ENCODE peak calls at places on chromosomes 13 and 19, in four cellular contexts. K, P, Q and S are unnamed samples. For H3K4me1, the result is how much of the 10 kb centered on the place peaks cover.

GRCh38 chr19:4507804-4508203 is 10.5 kb downstream of the PLIN4 start:
- DNase-seq in P (no peak), K (no peak), Q (no peak), S (no peak)

GRCh38 chr19:16373539-16373938 is 48.9 kb downstream of the KLF2 start:
- DNase-seq in K (no peak), Q (no peak), P (no peak), S (no peak)

GRCh38 chr13:95317037-95317989 is 16.1 kb upstream of the ABCC4 start:
- DNase-seq in Q (peak), K (no peak), P (no peak), S (no peak)

GRCh38 chr19:495440-496332 is 600 bp upstream of the MADCAM1 start:
- DNase-seq in K (no peak), Q (peak), P (peak), S (peak)

GRCh38 chr19:20503536-20503935 is 62.0 kb downstream of the ZNF737 start:
- DNase-seq in Q (no peak), K (no peak), P (no peak), S (no peak)

GRCh38 chr13:106296723-106297122 is 238.7 kb downstream of the EFNB2 start:
- DNase-seq in Q (no peak), P (no peak), K (no peak), S (no peak)

GRCh38 chr19:19525611-19526380 is 2.9 kb upstream of the YJEFN3 start:
- DNase-seq in K (no peak), Q (no peak), P (no peak), S (no peak)

GRCh38 chr19:55620410-55620809 is 4.0 kb downstream of the ZNF784 start:
- DNase-seq in Q (no peak), P (no peak), K (no peak), S (no peak)

GRCh38 chr13:97224544-97225324 is 2.6 kb downstream of the MBNL2 start:
- DNase-seq in K (no peak), Q (no peak), P (no peak), S (no peak)

GRCh38 chr13:52455677-52456041 is 381 bp downstream of the CKAP2 start:
- DNase-seq in K (no peak), Q (peak), P (peak), S (peak)

GRCh38 chr19:29837448-29837961 is 25.7 kb downstream of the CCNE1 start:
- DNase-seq in K (peak), P (no peak), Q (no peak), S (no peak)

GRCh38 chr19:7677664-7678311 is 898 bp downstream of the MCEMP1 start:
- DNase-seq in K (no peak), Q (no peak), P (no peak), S (no peak)

GRCh38 chr13:32214073-32214472 is 101.1 kb downstream of the ZAR1L start:
- DNase-seq in Q (no peak), K (no peak), P (no peak), S (no peak)

GRCh38 chr13:59658736-59659330 is 504.9 kb downstream of the DIAPH3 start:
- DNase-seq in P (no peak), K (no peak), Q (no peak), S (no peak)

GRCh38 chr19:13053761-13054604 is 48.7 kb downstream of the LYL1 start:
- DNase-seq in Q (no peak), P (no peak), K (no peak), S (peak)

GRCh38 chr13:70541451-70541850 is 433.2 kb upstream of the KLHL1 start:
- DNase-seq in Q (no peak), P (no peak), K (no peak), S (no peak)

GRCh38 chr19:16449330-16449961 is 22.3 kb downstream of the EPS15L1 start:
- DNase-seq in K (peak), Q (no peak), P (no peak), S (no peak)

GRCh38 chr13:105994340-105994739 is 541.1 kb downstream of the EFNB2 start:
- DNase-seq in Q (no peak), P (no peak), K (no peak), S (no peak)

GRCh38 chr13:41384749-41385503 is 72.4 kb upstream of the RGCC start:
- DNase-seq in K (no peak), P (no peak), Q (no peak), S (no peak)

GRCh38 chr13:20124303-20124702 is 36.5 kb downstream of the GJA3 start:
- DNase-seq in Q (no peak), P (no peak), K (no peak), S (no peak)

GRCh38 chr19:31616031-31616430 is 266.8 kb upstream of the TSHZ3 start:
- DNase-seq in P (no peak), Q (no peak), K (no peak), S (no peak)

GRCh38 chr19:34278783-34279182 is 24.4 kb downstream of the GARRE1 start:
- DNase-seq in Q (no peak), K (no peak), P (no peak), S (no peak)

GRCh38 chr13:34421849-34422475 is 520.1 kb upstream of the NBEA start:
- DNase-seq in K (no peak), P (no peak), Q (no peak), S (no peak)

GRCh38 chr19:21022996-21023395 is 2.5 kb downstream of the ZNF430 start:
- DNase-seq in Q (peak), K (no peak), P (no peak), S (no peak)

GRCh38 chr13:79490846-79491245 is 9.9 kb downstream of the NDFIP2 start:
- DNase-seq in P (no peak), Q (no peak), K (no peak), S (no peak)

GRCh38 chr19:6751189-6751588 is 11.7 kb downstream of the TRIP10 start:
- DNase-seq in Q (no peak), K (no peak), P (no peak), S (no peak)

GRCh38 chr19:10751109-10751972 is 33.5 kb downstream of the DNM2 start:
- DNase-seq in P (no peak), Q (no peak), K (no peak), S (no peak)

GRCh38 chr19:1010586-1011510 is 10.1 kb downstream of the TMEM259 start:
- DNase-seq in K (no peak), Q (no peak), P (no peak), S (no peak)

GRCh38 chr19:1046117-1046626 is 6.3 kb downstream of the ABCA7 start:
- DNase-seq in P (no peak), Q (no peak), K (no peak), S (no peak)

GRCh38 chr19:996051-996838 is 4.0 kb upstream of the GRIN3B start:
- DNase-seq in K (no peak), P (peak), Q (peak), S (peak)

GRCh38 chr13:54934121-54934520 is 1905.5 kb downstream of the OLFM4 start:
- DNase-seq in K (no peak), Q (no peak), P (no peak), S (no peak)

GRCh38 chr13:40874138-40874776 is 84.8 kb downstream of the SLC25A15 start:
- DNase-seq in P (no peak), Q (no peak), K (no peak), S (no peak)

GRCh38 chr13:104823709-104824108 is 1711.8 kb downstream of the EFNB2 start:
- DNase-seq in K (no peak), Q (no peak), P (no peak), S (no peak)

GRCh38 chr19:31100945-31101344 is 248.3 kb downstream of the TSHZ3 start:
- DNase-seq in K (no peak), Q (no peak), P (no peak), S (no peak)

GRCh38 chr19:3203754-3204645 is 18.3 kb downstream of the NCLN start:
- DNase-seq in K (no peak), P (no peak), Q (no peak), S (no peak)

GRCh38 chr19:3201911-3202310 is 16.2 kb downstream of the NCLN start:
- DNase-seq in P (no peak), Q (no peak), K (no peak), S (no peak)

GRCh38 chr19:3206216-3206953 is 18.1 kb upstream of the CELF5 start:
- DNase-seq in K (no peak), P (no peak), Q (no peak), S (no peak)

GRCh38 chr19:3202346-3202745 is 16.6 kb downstream of the NCLN start:
- DNase-seq in Q (no peak), K (no peak), P (no peak), S (no peak)

GRCh38 chr19:3204646-3205275 is 19.0 kb downstream of the NCLN start:
- DNase-seq in P (no peak), Q (no peak), K (no peak), S (no peak)
- H3K9ac ChIP-seq in P (no peak), Q (no peak), K (no peak), S (no peak)

GRCh38 chr13:114130708-114131580 is 1.5 kb downstream of the RASA3 start:
- DNase-seq in K (no peak), Q (peak), P (no peak), S (peak)
- H3K4me1 ChIP-seq in K (under half), Q (under half), P (under half), S (under half)

GRCh38 chr19:2138061-2138728 is 13.2 kb downstream of the AP3D1 start:
- DNase-seq in K (no peak), P (no peak), Q (no peak), S (no peak)
- TF ChIP-seq NRF1 in K (no peak), P (no peak), Q (no peak), S (no peak)

DNA sequence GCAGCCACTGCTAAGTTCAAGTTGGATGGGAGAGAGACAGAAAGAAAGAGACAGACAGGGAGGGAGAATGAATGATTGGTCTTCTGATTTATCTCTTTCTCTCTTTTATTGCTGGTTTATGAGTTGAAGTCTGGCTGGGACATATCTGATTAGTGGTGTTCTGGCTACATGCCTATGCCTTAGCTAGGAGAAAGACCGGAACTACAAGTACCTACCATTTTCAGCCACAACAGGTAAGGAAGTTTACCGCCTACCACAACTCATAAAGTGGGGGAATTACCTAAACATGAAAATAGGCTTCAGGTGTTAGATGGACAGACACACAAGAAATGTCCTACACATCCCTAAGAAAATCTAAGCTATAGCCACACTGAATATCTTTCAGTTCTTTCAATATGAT is 36.6 kb upstream of the GPC6 start:
- DNase-seq in P (no peak), Q (no peak), K (no peak), S (no peak)
- H3K9ac ChIP-seq in P (no peak), Q (no peak), K (no peak), S (no peak)

DNA sequence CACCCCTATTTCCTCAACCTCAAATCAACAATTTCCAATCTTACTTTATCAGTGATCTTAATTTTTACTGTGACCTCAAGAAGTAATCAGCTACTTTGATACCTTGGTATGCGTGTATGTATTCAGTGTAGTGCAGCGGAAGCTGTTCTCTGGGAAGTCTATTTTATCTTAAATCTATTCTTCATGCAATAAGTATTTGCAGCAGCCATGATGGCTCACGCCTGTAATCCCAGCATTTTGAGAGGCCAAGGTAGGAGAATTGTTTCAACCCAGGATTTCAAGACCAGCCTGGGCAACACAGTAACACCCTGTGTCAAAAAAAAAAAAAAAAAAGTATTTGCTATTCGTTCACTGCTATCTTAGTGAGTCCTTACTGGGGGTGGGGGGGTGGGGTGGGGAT is 6.5 kb downstream of the SLC25A30 start:
- DNase-seq in K (no peak), P (no peak), Q (no peak), S (no peak)
- H3K4me1 ChIP-seq in K (under half), P (under half), Q (under half), S (under half)

GRCh38 chr13:51249254-51249653 is 27.1 kb downstream of the FAM124A start:
- DNase-seq in Q (no peak), K (no peak), P (no peak), S (no peak)
- TF ChIP-seq NRF1 in Q (no peak), K (no peak), P (no peak), S (no peak)